ENCODE peak calls at places on chromosome 1, in six cellular contexts. One of them, this sample, is unnamed. For H3K4me1, the result is how much of the 10 kb centered on the place peaks cover.

GRCh38 chr1:24745711-24746582 is 700 bp downstream of the CLIC4 start:
- DNase-seq in PC-3: peak
- DNase-seq in neural progenitor cell: peak
- DNase-seq in mammary epithelial cell: peak
- DNase-seq in PC-9: peak
- DNase-seq in fibroblast of lung: peak
- DNase-seq in this sample: peak

GRCh38 chr1:182731852-182732575 is 47.6 kb upstream of the RGS8 start:
- DNase-seq in PC-9: no peak
- DNase-seq in PC-3: peak
- DNase-seq in neural progenitor cell: no peak
- DNase-seq in fibroblast of lung: no peak
- DNase-seq in mammary epithelial cell: no peak
- DNase-seq in this sample: no peak

GRCh38 chr1:228836954-228837481 is 101.7 kb downstream of the RHOU start:
- DNase-seq in PC-3: peak
- DNase-seq in mammary epithelial cell: no peak
- DNase-seq in fibroblast of lung: no peak
- DNase-seq in PC-9: no peak
- DNase-seq in neural progenitor cell: no peak
- DNase-seq in this sample: no peak

GRCh38 chr1:31064685-31065309 is 720 bp downstream of the PUM1 start:
- DNase-seq in neural progenitor cell: no peak
- DNase-seq in PC-3: peak
- DNase-seq in PC-9: no peak
- DNase-seq in fibroblast of lung: peak
- DNase-seq in mammary epithelial cell: no peak
- DNase-seq in this sample: peak

GRCh38 chr1:230823421-230823820 is 44.9 kb downstream of the C1orf198 start:
- DNase-seq in PC-9: no peak
- DNase-seq in fibroblast of lung: no peak
- DNase-seq in PC-3: no peak
- DNase-seq in mammary epithelial cell: no peak
- DNase-seq in neural progenitor cell: no peak
- DNase-seq in this sample: peak

GRCh38 chr1:206717237-206717989 is 32.7 kb downstream of the MAPKAPK2 start:
- DNase-seq in mammary epithelial cell: no peak
- DNase-seq in neural progenitor cell: no peak
- DNase-seq in fibroblast of lung: no peak
- DNase-seq in PC-3: no peak
- DNase-seq in PC-9: no peak
- DNase-seq in this sample: no peak

GRCh38 chr1:100543640-100544039 is 5.7 kb downstream of the GPR88 start:
- DNase-seq in neural progenitor cell: peak
- DNase-seq in fibroblast of lung: no peak
- DNase-seq in PC-9: no peak
- DNase-seq in mammary epithelial cell: peak
- DNase-seq in PC-3: peak
- DNase-seq in this sample: no peak

GRCh38 chr1:246373828-246374569 is 133.1 kb downstream of the SMYD3 start:
- DNase-seq in PC-9: no peak
- DNase-seq in fibroblast of lung: no peak
- DNase-seq in neural progenitor cell: no peak
- DNase-seq in PC-3: no peak
- DNase-seq in mammary epithelial cell: no peak
- DNase-seq in this sample: no peak

GRCh38 chr1:41432481-41433280 is 51.8 kb downstream of the EDN2 start:
- DNase-seq in fibroblast of lung: peak
- DNase-seq in mammary epithelial cell: peak
- DNase-seq in PC-3: peak
- DNase-seq in PC-9: peak
- DNase-seq in neural progenitor cell: peak
- DNase-seq in this sample: peak

GRCh38 chr1:236565530-236565929 is 38.8 kb downstream of the HEATR1 start:
- DNase-seq in PC-9: no peak
- DNase-seq in PC-3: no peak
- DNase-seq in neural progenitor cell: no peak
- DNase-seq in mammary epithelial cell: no peak
- DNase-seq in fibroblast of lung: peak
- DNase-seq in this sample: no peak

GRCh38 chr1:54052470-54052933 is 502 bp downstream of the TMEM59 start:
- DNase-seq in neural progenitor cell: peak
- DNase-seq in mammary epithelial cell: peak
- DNase-seq in PC-9: peak
- DNase-seq in PC-3: no peak
- DNase-seq in fibroblast of lung: peak
- DNase-seq in this sample: peak

GRCh38 chr1:100134872-100135271 is 1.9 kb downstream of the TRMT13 start:
- DNase-seq in mammary epithelial cell: no peak
- DNase-seq in PC-9: no peak
- DNase-seq in PC-3: peak
- DNase-seq in neural progenitor cell: no peak
- DNase-seq in fibroblast of lung: peak
- DNase-seq in this sample: no peak

GRCh38 chr1:67304023-67304422 is 3.6 kb upstream of the IL12RB2 start:
- DNase-seq in mammary epithelial cell: no peak
- DNase-seq in PC-9: no peak
- DNase-seq in PC-3: no peak
- DNase-seq in fibroblast of lung: no peak
- DNase-seq in neural progenitor cell: no peak
- DNase-seq in this sample: no peak

GRCh38 chr1:220906561-220907334 is 27.5 kb downstream of the HLX start:
- DNase-seq in neural progenitor cell: no peak
- DNase-seq in fibroblast of lung: no peak
- DNase-seq in mammary epithelial cell: peak
- DNase-seq in PC-3: peak
- DNase-seq in PC-9: peak
- DNase-seq in this sample: peak

GRCh38 chr1:151401125-151401788 is 1.9 kb downstream of the PSMB4 start:
- DNase-seq in fibroblast of lung: peak
- DNase-seq in PC-9: no peak
- DNase-seq in PC-3: peak
- DNase-seq in neural progenitor cell: no peak
- DNase-seq in mammary epithelial cell: peak
- DNase-seq in this sample: peak

GRCh38 chr1:209783338-209783737 is 1.0 kb downstream of the C1orf74 start:
- DNase-seq in PC-9: no peak
- DNase-seq in PC-3: no peak
- DNase-seq in mammary epithelial cell: no peak
- DNase-seq in fibroblast of lung: no peak
- DNase-seq in neural progenitor cell: no peak
- DNase-seq in this sample: no peak

GRCh38 chr1:62784509-62785365 is 805 bp downstream of the ATG4C start:
- DNase-seq in mammary epithelial cell: peak
- DNase-seq in neural progenitor cell: no peak
- DNase-seq in fibroblast of lung: no peak
- DNase-seq in PC-3: no peak
- DNase-seq in PC-9: no peak
- DNase-seq in this sample: peak

GRCh38 chr1:33266766-33267165 is 10.5 kb downstream of the ZNF362 start:
- DNase-seq in mammary epithelial cell: no peak
- DNase-seq in PC-9: no peak
- DNase-seq in fibroblast of lung: no peak
- DNase-seq in neural progenitor cell: no peak
- DNase-seq in PC-3: no peak
- DNase-seq in this sample: no peak

GRCh38 chr1:166730299-166730888 is 108.9 kb upstream of the POGK start:
- DNase-seq in PC-3: peak
- DNase-seq in fibroblast of lung: peak
- DNase-seq in mammary epithelial cell: peak
- DNase-seq in PC-9: no peak
- DNase-seq in neural progenitor cell: no peak
- DNase-seq in this sample: peak

DNA sequence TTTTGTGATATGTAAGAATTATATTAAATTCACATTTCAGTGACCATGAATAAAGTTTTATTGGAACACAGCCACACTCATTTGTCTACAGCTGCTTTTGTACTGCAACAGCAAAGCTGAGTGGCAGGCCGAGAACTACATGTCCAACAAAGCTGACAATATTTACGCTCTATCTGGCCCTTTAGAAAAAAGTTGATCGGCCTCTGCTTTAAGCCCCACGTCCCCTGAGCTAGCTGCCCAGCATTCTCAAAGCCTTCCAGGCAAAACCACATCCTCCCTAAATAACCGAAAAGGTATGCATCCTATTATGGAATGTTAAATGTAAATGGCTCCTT is 8.6 kb downstream of the SLC2A1 start:
- DNase-seq in PC-9: peak
- DNase-seq in mammary epithelial cell: peak
- DNase-seq in PC-3: peak
- DNase-seq in neural progenitor cell: no peak
- DNase-seq in fibroblast of lung: peak
- DNase-seq in this sample: peak
- H3K4me1 ChIP-seq in PC-9: half or more
- H3K4me1 ChIP-seq in mammary epithelial cell: half or more
- H3K4me1 ChIP-seq in PC-3: half or more
- H3K4me1 ChIP-seq in neural progenitor cell: half or more
- H3K4me1 ChIP-seq in fibroblast of lung: under half
- H3K4me1 ChIP-seq in this sample: under half

GRCh38 chr1:156433032-156433431 is 64.0 kb downstream of the RHBG start:
- DNase-seq in PC-9: no peak
- DNase-seq in mammary epithelial cell: no peak
- DNase-seq in fibroblast of lung: no peak
- DNase-seq in neural progenitor cell: no peak
- DNase-seq in PC-3: no peak
- DNase-seq in this sample: no peak

GRCh38 chr1:156431366-156432108 is 62.5 kb downstream of the RHBG start:
- DNase-seq in PC-3: no peak
- DNase-seq in PC-9: no peak
- DNase-seq in mammary epithelial cell: no peak
- DNase-seq in neural progenitor cell: no peak
- DNase-seq in fibroblast of lung: no peak
- DNase-seq in this sample: no peak

GRCh38 chr1:156433602-156434001 is 64.6 kb downstream of the RHBG start:
- DNase-seq in mammary epithelial cell: no peak
- DNase-seq in neural progenitor cell: no peak
- DNase-seq in fibroblast of lung: no peak
- DNase-seq in PC-9: no peak
- DNase-seq in PC-3: no peak
- DNase-seq in this sample: no peak

GRCh38 chr1:156430809-156431208 is 61.8 kb downstream of the RHBG start:
- DNase-seq in neural progenitor cell: no peak
- DNase-seq in PC-3: no peak
- DNase-seq in mammary epithelial cell: no peak
- DNase-seq in fibroblast of lung: no peak
- DNase-seq in PC-9: no peak
- DNase-seq in this sample: no peak

DNA sequence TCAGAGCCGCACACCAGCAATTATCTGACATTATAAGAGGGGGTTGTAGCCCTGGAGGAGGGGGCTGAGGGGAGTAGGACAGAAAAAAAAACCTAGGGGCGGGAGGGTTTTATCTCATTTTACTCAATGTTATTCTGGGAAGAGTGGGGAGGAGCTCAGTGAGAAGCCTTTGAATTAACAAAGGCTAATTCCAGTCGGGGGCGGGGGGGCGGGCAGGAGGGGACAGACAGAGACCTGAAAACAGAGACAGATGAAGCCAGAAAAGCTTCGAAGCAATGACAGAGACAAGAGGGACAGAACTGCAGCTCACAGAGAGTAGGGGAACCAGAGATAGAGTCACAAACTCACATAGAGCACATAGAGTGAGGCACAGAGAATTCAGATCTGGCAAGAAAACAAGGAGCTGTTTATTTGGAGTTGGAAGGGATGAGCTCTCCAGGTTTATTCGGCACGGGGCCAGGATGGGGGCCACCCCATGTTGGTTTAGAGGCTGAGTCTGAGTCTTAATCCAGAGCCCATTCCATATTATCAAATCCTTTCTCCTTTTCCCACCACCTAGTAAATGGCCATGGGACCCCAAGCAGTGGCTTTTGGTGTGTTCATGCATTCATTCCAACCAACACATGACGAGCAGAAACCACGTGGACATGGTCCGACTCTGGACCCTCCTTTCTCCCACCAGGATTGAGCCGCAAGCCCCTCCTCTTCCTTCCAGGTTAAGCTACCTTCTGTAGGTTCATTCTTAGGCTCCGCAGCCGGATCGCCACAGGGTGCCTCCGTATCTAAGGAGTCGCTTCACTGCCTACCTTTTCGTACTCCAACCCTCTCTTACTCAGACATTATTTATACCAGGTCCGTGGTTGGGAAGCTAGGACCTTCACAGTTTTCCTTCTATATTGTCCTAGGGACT is 63.4 kb downstream of the RHBG start:
- DNase-seq in fibroblast of lung: no peak
- DNase-seq in PC-9: no peak
- DNase-seq in PC-3: no peak
- DNase-seq in neural progenitor cell: peak
- DNase-seq in mammary epithelial cell: no peak
- DNase-seq in this sample: no peak
- TF ChIP-seq EZH2 in fibroblast of lung: peak
- TF ChIP-seq EZH2 in PC-9: no peak
- TF ChIP-seq EZH2 in PC-3: no peak
- TF ChIP-seq EZH2 in neural progenitor cell: peak
- TF ChIP-seq EZH2 in mammary epithelial cell: no peak
- TF ChIP-seq EZH2 in this sample: peak

GRCh38 chr1:19465650-19466049 is 19.7 kb downstream of the CAPZB start:
- DNase-seq in neural progenitor cell: no peak
- DNase-seq in PC-9: no peak
- DNase-seq in fibroblast of lung: no peak
- DNase-seq in mammary epithelial cell: no peak
- DNase-seq in PC-3: no peak
- DNase-seq in this sample: no peak
- H3K4me1 ChIP-seq in neural progenitor cell: half or more
- H3K4me1 ChIP-seq in PC-9: under half
- H3K4me1 ChIP-seq in fibroblast of lung: under half
- H3K4me1 ChIP-seq in mammary epithelial cell: under half
- H3K4me1 ChIP-seq in PC-3: under half
- H3K4me1 ChIP-seq in this sample: under half

GRCh38 chr1:90726716-90727480 is 9.8 kb upstream of the BARHL2 start:
- DNase-seq in mammary epithelial cell: no peak
- DNase-seq in PC-3: no peak
- DNase-seq in fibroblast of lung: no peak
- DNase-seq in neural progenitor cell: peak
- DNase-seq in PC-9: no peak
- DNase-seq in this sample: no peak
- TF ChIP-seq EZH2 in mammary epithelial cell: no peak
- TF ChIP-seq EZH2 in PC-3: no peak
- TF ChIP-seq EZH2 in fibroblast of lung: no peak
- TF ChIP-seq EZH2 in neural progenitor cell: peak
- TF ChIP-seq EZH2 in PC-9: no peak
- TF ChIP-seq EZH2 in this sample: no peak

GRCh38 chr1:116804736-116805135 is 50.5 kb downstream of the CD2 start:
- DNase-seq in fibroblast of lung: no peak
- DNase-seq in PC-9: no peak
- DNase-seq in PC-3: no peak
- DNase-seq in mammary epithelial cell: no peak
- DNase-seq in neural progenitor cell: no peak
- DNase-seq in this sample: no peak
- H3K4me1 ChIP-seq in fibroblast of lung: under half
- H3K4me1 ChIP-seq in PC-9: under half
- H3K4me1 ChIP-seq in PC-3: under half
- H3K4me1 ChIP-seq in mammary epithelial cell: under half
- H3K4me1 ChIP-seq in neural progenitor cell: under half
- H3K4me1 ChIP-seq in this sample: under half

GRCh38 chr1:1021010-1021845 is 1.3 kb downstream of the AGRN start:
- DNase-seq in neural progenitor cell: peak
- DNase-seq in PC-9: peak
- DNase-seq in mammary epithelial cell: peak
- DNase-seq in fibroblast of lung: peak
- DNase-seq in PC-3: peak
- DNase-seq in this sample: peak
- TF ChIP-seq EZH2 in neural progenitor cell: no peak
- TF ChIP-seq EZH2 in PC-9: no peak
- TF ChIP-seq EZH2 in mammary epithelial cell: no peak
- TF ChIP-seq EZH2 in fibroblast of lung: no peak
- TF ChIP-seq EZH2 in PC-3: no peak
- TF ChIP-seq EZH2 in this sample: no peak

This sample was measured in GM23248.